ENCODE peak calls at places on chromosomes 3 and 15, in five cellular contexts. One of them, this sample, is unnamed.

GRCh38 chr3:164341086-164341485 is 737.2 kb downstream of the SI start:
- DNase-seq in fibroblast of pulmonary artery: no peak
- DNase-seq in activated T-helper 1 cell treated with Interleukin-2 at 50 U/mL for 16 hours: no peak
- DNase-seq in NCI-H510A treated with DMSO at 0.1 percent for 48 hours: no peak
- DNase-seq in pons: no peak
- DNase-seq in this sample: no peak

GRCh38 chr3:145035682-145036081 is 1064.1 kb downstream of the DIPK2A start:
- DNase-seq in pons: no peak
- DNase-seq in fibroblast of pulmonary artery: no peak
- DNase-seq in activated T-helper 1 cell treated with Interleukin-2 at 50 U/mL for 16 hours: no peak
- DNase-seq in NCI-H510A treated with DMSO at 0.1 percent for 48 hours: no peak
- DNase-seq in this sample: no peak

GRCh38 chr15:48096355-48096786 is 24.4 kb upstream of the SLC24A5 start:
- DNase-seq in fibroblast of pulmonary artery: no peak
- DNase-seq in NCI-H510A treated with DMSO at 0.1 percent for 48 hours: no peak
- DNase-seq in activated T-helper 1 cell treated with Interleukin-2 at 50 U/mL for 16 hours: no peak
- DNase-seq in pons: no peak
- DNase-seq in this sample: no peak

GRCh38 chr3:16102905-16103364 is 71.5 kb upstream of the GALNT15 start:
- DNase-seq in fibroblast of pulmonary artery: peak; percentile 66
- DNase-seq in NCI-H510A treated with DMSO at 0.1 percent for 48 hours: no peak
- DNase-seq in pons: no peak
- DNase-seq in activated T-helper 1 cell treated with Interleukin-2 at 50 U/mL for 16 hours: no peak
- DNase-seq in this sample: no peak

GRCh38 chr15:51904931-51905330 is 66.6 kb downstream of the LEO1 start:
- DNase-seq in NCI-H510A treated with DMSO at 0.1 percent for 48 hours: no peak
- DNase-seq in fibroblast of pulmonary artery: no peak
- DNase-seq in activated T-helper 1 cell treated with Interleukin-2 at 50 U/mL for 16 hours: no peak
- DNase-seq in pons: no peak
- DNase-seq in this sample: no peak

GRCh38 chr15:67707520-67708283 is 117.6 kb upstream of the SKOR1 start:
- DNase-seq in activated T-helper 1 cell treated with Interleukin-2 at 50 U/mL for 16 hours: no peak
- DNase-seq in pons: no peak
- DNase-seq in NCI-H510A treated with DMSO at 0.1 percent for 48 hours: no peak
- DNase-seq in fibroblast of pulmonary artery: no peak
- DNase-seq in this sample: no peak

GRCh38 chr15:70053006-70053702 is 44.6 kb downstream of the TLE3 start:
- DNase-seq in pons: peak; percentile 42
- DNase-seq in activated T-helper 1 cell treated with Interleukin-2 at 50 U/mL for 16 hours: no peak
- DNase-seq in fibroblast of pulmonary artery: no peak
- DNase-seq in NCI-H510A treated with DMSO at 0.1 percent for 48 hours: no peak
- DNase-seq in this sample: no peak

GRCh38 chr3:37700849-37701248 is 160.8 kb upstream of the CTDSPL start:
- DNase-seq in fibroblast of pulmonary artery: peak; percentile 3
- DNase-seq in activated T-helper 1 cell treated with Interleukin-2 at 50 U/mL for 16 hours: no peak
- DNase-seq in pons: peak; percentile 43
- DNase-seq in NCI-H510A treated with DMSO at 0.1 percent for 48 hours: no peak
- DNase-seq in this sample: no peak

This sample was measured in transverse colon.